ENCODE peak calls at places on chromosomes 7 and 10, in seven cellular contexts. One of them, this sample, is unnamed.

GRCh38 chr7:41869091-41869490 is 166.2 kb upstream of the INHBA start:
- DNase-seq in fibroblast of mammary gland: peak; percentile 93
- DNase-seq in NCI-H1105 treated with DMSO at 0.1 percent for 48 hours: no peak
- DNase-seq in AG08396: no peak
- DNase-seq in prostate gland: no peak
- DNase-seq in epithelial cell of proximal tubule: no peak
- DNase-seq in AG04450: no peak
- DNase-seq in this sample: no peak

GRCh38 chr7:101299511-101300464 is 21.8 kb downstream of the IFT22 start:
- DNase-seq in AG08396: no peak
- DNase-seq in fibroblast of mammary gland: no peak
- DNase-seq in epithelial cell of proximal tubule: no peak
- DNase-seq in NCI-H1105 treated with DMSO at 0.1 percent for 48 hours: no peak
- DNase-seq in AG04450: no peak
- DNase-seq in prostate gland: no peak
- DNase-seq in this sample: no peak

GRCh38 chr10:98433881-98434732 is 12.6 kb downstream of the HPS1 start:
- DNase-seq in NCI-H1105 treated with DMSO at 0.1 percent for 48 hours: no peak
- DNase-seq in AG08396: peak; percentile 61
- DNase-seq in AG04450: peak; percentile 37
- DNase-seq in fibroblast of mammary gland: peak; percentile 47
- DNase-seq in epithelial cell of proximal tubule: peak; percentile 25
- DNase-seq in prostate gland: no peak
- DNase-seq in this sample: peak; percentile 54

GRCh38 chr10:4353964-4354363 is 472.0 kb upstream of the AKR1E2 start:
- DNase-seq in epithelial cell of proximal tubule: peak; percentile 74
- DNase-seq in NCI-H1105 treated with DMSO at 0.1 percent for 48 hours: no peak
- DNase-seq in AG08396: no peak
- DNase-seq in AG04450: no peak
- DNase-seq in prostate gland: no peak
- DNase-seq in fibroblast of mammary gland: peak; percentile 80
- DNase-seq in this sample: no peak

GRCh38 chr10:89206402-89207180 is 526 bp downstream of the CH25H start:
- DNase-seq in epithelial cell of proximal tubule: no peak
- DNase-seq in AG08396: peak; percentile 16
- DNase-seq in NCI-H1105 treated with DMSO at 0.1 percent for 48 hours: no peak
- DNase-seq in prostate gland: peak; percentile 13
- DNase-seq in AG04450: no peak
- DNase-seq in fibroblast of mammary gland: peak; percentile 26
- DNase-seq in this sample: peak; percentile 74

GRCh38 chr10:93815304-93816091 is 57.8 kb downstream of the LGI1 start:
- DNase-seq in epithelial cell of proximal tubule: no peak
- DNase-seq in prostate gland: no peak
- DNase-seq in NCI-H1105 treated with DMSO at 0.1 percent for 48 hours: no peak
- DNase-seq in fibroblast of mammary gland: no peak
- DNase-seq in AG08396: no peak
- DNase-seq in AG04450: no peak
- DNase-seq in this sample: no peak

GRCh38 chr10:90945496-90946070 is 24.7 kb upstream of the ANKRD1 start:
- DNase-seq in epithelial cell of proximal tubule: no peak
- DNase-seq in AG08396: no peak
- DNase-seq in AG04450: no peak
- DNase-seq in fibroblast of mammary gland: no peak
- DNase-seq in NCI-H1105 treated with DMSO at 0.1 percent for 48 hours: no peak
- DNase-seq in prostate gland: no peak
- DNase-seq in this sample: no peak

GRCh38 chr10:48541144-48541795 is 63.6 kb downstream of the ARHGAP22 start:
- DNase-seq in epithelial cell of proximal tubule: no peak
- DNase-seq in AG04450: no peak
- DNase-seq in prostate gland: no peak
- DNase-seq in AG08396: no peak
- DNase-seq in NCI-H1105 treated with DMSO at 0.1 percent for 48 hours: no peak
- DNase-seq in fibroblast of mammary gland: no peak
- DNase-seq in this sample: no peak

GRCh38 chr7:72476608-72477305 is 64.6 kb upstream of the CALN1 start:
- DNase-seq in prostate gland: no peak
- DNase-seq in AG04450: no peak
- DNase-seq in NCI-H1105 treated with DMSO at 0.1 percent for 48 hours: no peak
- DNase-seq in fibroblast of mammary gland: no peak
- DNase-seq in epithelial cell of proximal tubule: no peak
- DNase-seq in AG08396: no peak
- DNase-seq in this sample: no peak

GRCh38 chr7:80466638-80467037 is 45.2 kb downstream of the GNAT3 start:
- DNase-seq in AG08396: no peak
- DNase-seq in prostate gland: no peak
- DNase-seq in fibroblast of mammary gland: no peak
- DNase-seq in AG04450: no peak
- DNase-seq in epithelial cell of proximal tubule: no peak
- DNase-seq in NCI-H1105 treated with DMSO at 0.1 percent for 48 hours: peak; percentile 47
- DNase-seq in this sample: no peak

GRCh38 chr7:138570715-138571114 is 110.7 kb downstream of the TRIM24 start:
- DNase-seq in epithelial cell of proximal tubule: no peak
- DNase-seq in NCI-H1105 treated with DMSO at 0.1 percent for 48 hours: no peak
- DNase-seq in AG08396: no peak
- DNase-seq in prostate gland: no peak
- DNase-seq in AG04450: no peak
- DNase-seq in fibroblast of mammary gland: no peak
- DNase-seq in this sample: no peak

This sample was measured in sigmoid colon.